ENCODE peak calls at places on chromosomes 2 and 18, in eight cellular contexts. O is Caki2, Q is neural progenitor cell, D is brain microvascular endothelial cell, K is AG08396, Y is prostate gland, C is NCI-H446 treated with DMSO at 0.1 percent for 48 hours, S is fibroblast of lung. E is an unnamed sample.

GRCh38 chr2:4973973-4974372 is 718.2 kb upstream of the SOX11 start:
- DNase-seq in Q (no peak), D (no peak), Y (no peak), C (no peak), K (peak), O (peak), S (no peak), E (no peak)

GRCh38 chr2:20438334-20439192 is 8.3 kb upstream of the RHOB start:
- DNase-seq in D (peak), Q (no peak), K (peak), S (peak), Y (no peak), C (no peak), O (peak), E (peak)

GRCh38 chr2:143675006-143675405 is 545.8 kb downstream of the ARHGAP15 start:
- DNase-seq in K (no peak), C (no peak), Q (no peak), O (no peak), Y (no peak), S (no peak), D (no peak), E (no peak)

GRCh38 chr2:166545473-166545872 is 51.4 kb upstream of the SCN7A start:
- DNase-seq in C (no peak), S (no peak), K (no peak), D (no peak), Y (no peak), O (no peak), Q (no peak), E (no peak)

GRCh38 chr2:40403233-40403841 is 48.6 kb downstream of the SLC8A1 start:
- DNase-seq in O (no peak), Q (no peak), D (peak), Y (no peak), C (no peak), K (peak), S (peak), E (no peak)

GRCh38 chr18:43720036-43720435 is 442.7 kb upstream of the SYT4 start:
- DNase-seq in Y (no peak), C (no peak), K (no peak), O (no peak), Q (no peak), D (no peak), S (peak), E (no peak)

GRCh38 chr2:233281553-233281952 is 26.1 kb upstream of the SAG start:
- DNase-seq in D (no peak), S (no peak), K (no peak), O (no peak), C (no peak), Q (no peak), Y (no peak), E (no peak)

GRCh38 chr18:32934201-32934600 is 161.4 kb upstream of the KLHL14 start:
- DNase-seq in O (no peak), C (no peak), K (no peak), Y (no peak), D (no peak), Q (no peak), S (no peak), E (no peak)

GRCh38 chr2:222440670-222441422 is 16.5 kb downstream of the SGPP2 start:
- DNase-seq in C (no peak), O (peak), S (peak), Y (no peak), D (peak), Q (no peak), K (peak), E (no peak)

GRCh38 chr18:53153281-53153680 is 813.3 kb downstream of the DCC start:
- DNase-seq in D (no peak), O (no peak), K (no peak), Y (no peak), S (no peak), C (no peak), Q (peak), E (no peak)

GRCh38 chr2:67066782-67067181 is 330.4 kb upstream of the ETAA1 start:
- DNase-seq in Y (no peak), D (no peak), O (no peak), S (no peak), C (no peak), Q (no peak), K (no peak), E (no peak)

GRCh38 chr2:160747771-160748170 is 254.2 kb upstream of the RBMS1 start:
- DNase-seq in S (peak), O (no peak), Y (no peak), K (peak), Q (no peak), D (peak), C (no peak), E (peak)

GRCh38 chr18:2070636-2071035 is 500.7 kb downstream of the METTL4 start:
- DNase-seq in K (no peak), Y (no peak), D (no peak), C (no peak), S (no peak), O (no peak), Q (no peak), E (no peak)

GRCh38 chr2:75787532-75788132 is 76.9 kb upstream of the GCFC2 start:
- DNase-seq in D (peak), O (peak), Q (peak), C (peak), K (peak), Y (no peak), S (peak), E (peak)

GRCh38 chr2:191243154-191243553 is 2.0 kb upstream of the MYO1B start:
- DNase-seq in Q (no peak), K (no peak), Y (no peak), S (no peak), D (no peak), C (no peak), O (no peak), E (no peak)

GRCh38 chr18:8423051-8423558 is 186.1 kb upstream of the RAB12 start:
- DNase-seq in S (peak), K (no peak), O (no peak), C (no peak), Y (no peak), D (peak), Q (no peak), E (peak)

GRCh38 chr18:61360440-61361383 is 27.5 kb downstream of the CDH20 start:
- DNase-seq in D (no peak), S (no peak), Y (no peak), K (no peak), Q (no peak), C (no peak), O (no peak), E (no peak)

GRCh38 chr2:3151153-3151918 is 226.3 kb downstream of the EIPR1 start:
- DNase-seq in Q (no peak), O (no peak), S (no peak), Y (no peak), D (no peak), C (no peak), K (no peak), E (no peak)

E was measured in hepatic stellate cell.